ENCODE peak calls at places on chromosomes 3 and 15, in nine cellular contexts. H, X, J, D, U, C, S, F and L are unnamed samples.

GRCh38 chr15:38699633-38700230 is 135.1 kb upstream of the RASGRP1 start:
- DNase-seq in H (peak; percentile 71), X (peak; percentile 50), J (no peak), D (peak; percentile 8), U (no peak), C (peak; percentile 38), S (peak; percentile 56), F (no peak), L (peak; percentile 78)

GRCh38 chr3:123624302-123624701 is 39.4 kb upstream of the HACD2 start:
- DNase-seq in H (no peak), X (no peak), J (no peak), D (no peak), U (no peak), C (no peak), S (no peak), F (no peak), L (no peak)

GRCh38 chr3:69588170-69588569 is 151.1 kb upstream of the MITF start:
- DNase-seq in H (no peak), X (no peak), J (no peak), D (no peak), U (no peak), C (no peak), S (no peak), F (no peak), L (no peak)

GRCh38 chr3:177640319-177640997 is 443.2 kb upstream of the TBL1XR1 start:
- DNase-seq in H (no peak), X (no peak), J (no peak), D (no peak), U (no peak), C (peak; percentile 46), S (no peak), F (no peak), L (no peak)

GRCh38 chr15:89136818-89137772 is 48.8 kb downstream of the ABHD2 start:
- DNase-seq in H (no peak), X (no peak), J (no peak), D (no peak), U (no peak), C (no peak), S (no peak), F (peak; percentile 67), L (peak; percentile 60)

GRCh38 chr3:99646107-99646435 is 7.7 kb downstream of the COL8A1 start:
- DNase-seq in H (no peak), X (no peak), J (no peak), D (no peak), U (no peak), C (no peak), S (no peak), F (no peak), L (no peak)

GRCh38 chr3:76646921-76647562 is 392.9 kb upstream of the ROBO2 start:
- DNase-seq in H (no peak), X (no peak), J (no peak), D (no peak), U (no peak), C (no peak), S (no peak), F (no peak), L (no peak)

GRCh38 chr15:69556344-69556743 is 103.7 kb downstream of the RPLP1 start:
- DNase-seq in H (no peak), X (no peak), J (no peak), D (no peak), U (no peak), C (no peak), S (no peak), F (no peak), L (no peak)

GRCh38 chr3:185934726-185935464 is 2.9 kb downstream of the TRA2B start:
- DNase-seq in H (no peak), X (no peak), J (no peak), D (no peak), U (no peak), C (no peak), S (peak; percentile 51), F (no peak), L (no peak)

GRCh38 chr15:97944724-97945123 is 15.8 kb upstream of the ARRDC4 start:
- DNase-seq in H (no peak), X (no peak), J (no peak), D (no peak), U (no peak), C (no peak), S (no peak), F (no peak), L (no peak)

GRCh38 chr15:62850791-62851291 is 191.7 kb upstream of the TPM1 start:
- DNase-seq in H (peak; percentile 68), X (no peak), J (peak; percentile 81), D (no peak), U (no peak), C (no peak), S (peak; percentile 64), F (no peak), L (peak; percentile 85)

GRCh38 chr3:87206070-87206469 is 21.0 kb upstream of the CHMP2B start:
- DNase-seq in H (peak; percentile 85), X (no peak), J (peak; percentile 40), D (no peak), U (no peak), C (no peak), S (peak; percentile 94), F (no peak), L (peak; percentile 56)

GRCh38 chr3:66403268-66403990 is 97.4 kb downstream of the LRIG1 start:
- DNase-seq in H (peak; percentile 58), X (no peak), J (no peak), D (no peak), U (no peak), C (no peak), S (peak; percentile 60), F (no peak), L (no peak)

GRCh38 chr3:197309528-197310361 is 11.3 kb upstream of the DLG1 start:
- DNase-seq in H (peak; percentile 95), X (no peak), J (peak; percentile 89), D (no peak), U (no peak), C (no peak), S (peak; percentile 97), F (no peak), L (peak; percentile 79)

GRCh38 chr3:177194319-177194718 is 3.0 kb downstream of the TBL1XR1 start:
- DNase-seq in H (no peak), X (no peak), J (no peak), D (no peak), U (no peak), C (no peak), S (no peak), F (no peak), L (no peak)

GRCh38 chr3:9747267-9747666 is 2.5 kb upstream of the OGG1 start:
- DNase-seq in H (no peak), X (no peak), J (no peak), D (no peak), U (no peak), C (no peak), S (peak; percentile 67), F (no peak), L (no peak)

GRCh38 chr3:59451041-59451763 is 401.4 kb upstream of the CFAP20DC start:
- DNase-seq in H (peak; percentile 2), X (no peak), J (no peak), D (no peak), U (no peak), C (no peak), S (no peak), F (no peak), L (no peak)

GRCh38 chr15:64634020-64634419 is 141.4 kb downstream of the RBPMS2 start:
- DNase-seq in H (no peak), X (no peak), J (no peak), D (no peak), U (no peak), C (peak; percentile 22), S (no peak), F (no peak), L (no peak)

GRCh38 chr3:21705769-21706168 is 45.2 kb downstream of the ZNF385D start:
- DNase-seq in H (peak; percentile 73), X (no peak), J (no peak), D (no peak), U (no peak), C (no peak), S (no peak), F (peak; percentile 66), L (peak; percentile 84)

GRCh38 chr15:76168237-76168984 is 108.6 kb downstream of the TMEM266 start:
- DNase-seq in H (no peak), X (peak; percentile 45), J (no peak), D (no peak), U (no peak), C (no peak), S (no peak), F (no peak), L (no peak)

GRCh38 chr3:124552224-124552623 is 178.0 kb upstream of the UMPS start:
- DNase-seq in H (no peak), X (no peak), J (no peak), D (no peak), U (no peak), C (peak; percentile 93), S (no peak), F (no peak), L (no peak)

GRCh38 chr3:124685481-124685880 is 44.8 kb upstream of the UMPS start:
- DNase-seq in H (no peak), X (no peak), J (no peak), D (no peak), U (no peak), C (no peak), S (no peak), F (no peak), L (peak; percentile 13)

GRCh38 chr15:29139072-29139471 is 130.6 kb downstream of the NSMCE3 start:
- DNase-seq in H (no peak), X (no peak), J (no peak), D (no peak), U (no peak), C (no peak), S (no peak), F (peak; percentile 34), L (no peak)

GRCh38 chr15:31304736-31305365 is 21.8 kb upstream of the KLF13 start:
- DNase-seq in H (no peak), X (no peak), J (no peak), D (no peak), U (no peak), C (peak; percentile 81), S (no peak), F (no peak), L (no peak)

GRCh38 chr15:48510976-48511375 is 134.5 kb downstream of the FBN1 start:
- DNase-seq in H (peak; percentile 69), X (no peak), J (no peak), D (no peak), U (no peak), C (no peak), S (no peak), F (no peak), L (peak; percentile 25)

GRCh38 chr15:31255732-31256384 is 70.8 kb upstream of the KLF13 start:
- DNase-seq in H (no peak), X (no peak), J (no peak), D (no peak), U (no peak), C (no peak), S (no peak), F (peak; percentile 15), L (no peak)

GRCh38 chr3:138197058-138197457 is 10.0 kb downstream of the ARMC8 start:
- DNase-seq in H (peak; percentile 40), X (no peak), J (no peak), D (no peak), U (no peak), C (no peak), S (peak; percentile 27), F (no peak), L (peak; percentile 28)